ENCODE peak calls at places on chromosomes 4 and X, in ten cellular contexts. Y is HTR-8/SVneo, N is head of caudate nucleus, B is ACHN, A is AML-193, S is epithelial cell of esophagus, I is NCI-H187 treated with DMSO at 0.1 percent for 48 hours, H is cardiac fibroblast, V is nephron progenitor cell, R is OCI-LY7. J is an unnamed sample.
A peak's percentile ranks its signal among the peaks of the same experiment; 100 is the strongest.

GRCh38 chr4:118177121-118177520 is 142.8 kb downstream of the NDST3 start:
- DNase-seq in R (no peak), S (no peak), I (no peak), A (no peak), N (no peak), V (no peak), B (no peak), H (no peak), Y (no peak), J (no peak)

GRCh38 chrX:39002466-39002865 is 201.2 kb downstream of the MID1IP1 start:
- DNase-seq in B (no peak), I (no peak), A (no peak), R (no peak), N (no peak), H (no peak), Y (no peak), S (no peak), V (no peak), J (no peak)

GRCh38 chr4:21469438-21470032 is 479.0 kb downstream of the KCNIP4 start:
- DNase-seq in A (no peak), I (no peak), N (no peak), V (no peak), Y (no peak), H (peak; percentile 43), S (peak; percentile 35), B (peak; percentile 40), R (peak; percentile 4), J (peak; percentile 18)

GRCh38 chr4:3262208-3263052 is 13.5 kb downstream of the MSANTD1 start:
- DNase-seq in H (no peak), R (no peak), A (no peak), S (no peak), N (peak; percentile 7), V (no peak), I (no peak), B (no peak), Y (no peak), J (no peak)

GRCh38 chr4:156291317-156291716 is 337.7 kb upstream of the CTSO start:
- DNase-seq in N (no peak), V (no peak), A (no peak), R (no peak), H (peak; percentile 60), B (peak; percentile 14), I (no peak), S (peak; percentile 39), Y (peak; percentile 57), J (no peak)

GRCh38 chr4:123107444-123108252 is 185.3 kb upstream of the NUDT6 start:
- DNase-seq in H (no peak), I (no peak), S (no peak), V (no peak), N (no peak), A (no peak), R (no peak), B (no peak), Y (no peak), J (no peak)

GRCh38 chrX:69015564-69016218 is 149.6 kb downstream of the PJA1 start:
- DNase-seq in N (no peak), Y (no peak), I (no peak), V (no peak), B (no peak), S (no peak), R (no peak), A (no peak), H (no peak), J (no peak)

GRCh38 chr4:79552311-79552710 is 144.3 kb upstream of the GK2 start:
- DNase-seq in A (no peak), B (no peak), R (no peak), H (no peak), N (no peak), V (no peak), Y (no peak), S (no peak), I (no peak), J (no peak)

GRCh38 chrX:42085836-42086235 is 162.5 kb upstream of the CASK start:
- DNase-seq in B (no peak), H (no peak), R (no peak), I (no peak), A (no peak), N (no peak), S (peak; percentile 54), Y (no peak), V (no peak), J (no peak)

GRCh38 chr4:94240384-94240783 is 32.7 kb downstream of the SMARCAD1 start:
- DNase-seq in V (no peak), A (no peak), I (no peak), B (no peak), H (no peak), R (no peak), S (no peak), Y (no peak), N (no peak), J (no peak)

GRCh38 chr4:95066011-95066410 is 308.3 kb downstream of the BMPR1B start:
- DNase-seq in A (no peak), B (no peak), Y (no peak), S (peak; percentile 88), N (no peak), H (no peak), I (no peak), V (no peak), R (no peak), J (no peak)

J was measured in H4.